ENCODE peak calls at places on chromosomes 16 and 17, in seven cellular contexts. B, O, W, H, M, V and L are unnamed samples.

GRCh38 chr17:57649731-57650484 is 95.2 kb downstream of the CCDC182 start:
- DNase-seq in B (peak), O (no peak), W (no peak), H (no peak), M (peak), V (no peak), L (no peak)

GRCh38 chr16:78196527-78196926 is 97.1 kb downstream of the WWOX start:
- DNase-seq in B (no peak), O (no peak), W (no peak), H (no peak), M (no peak), V (no peak), L (no peak)

GRCh38 chr17:72244942-72245341 is 124.1 kb downstream of the SOX9 start:
- DNase-seq in B (peak), O (no peak), W (no peak), H (no peak), M (no peak), V (no peak), L (no peak)

GRCh38 chr17:81342062-81342699 is 47.1 kb upstream of the SLC38A10 start:
- DNase-seq in B (peak), O (no peak), W (no peak), H (no peak), M (no peak), V (no peak), L (no peak)

GRCh38 chr17:38730526-38731379 is 612 bp downstream of the CISD3 start:
- DNase-seq in B (peak), O (no peak), W (peak), H (no peak), M (peak), V (peak), L (no peak)

GRCh38 chr17:31313982-31314787 is at the start of gene EVI2B:
- DNase-seq in B (peak), O (peak), W (peak), H (no peak), M (peak), V (peak), L (peak)

GRCh38 chr17:72765357-72766153 is 326.9 kb downstream of the SLC39A11 start:
- DNase-seq in B (peak), O (no peak), W (no peak), H (no peak), M (no peak), V (no peak), L (no peak)

GRCh38 chr17:32794533-32795246 is 82.2 kb downstream of the MYO1D start:
- DNase-seq in B (no peak), O (no peak), W (no peak), H (no peak), M (no peak), V (no peak), L (no peak)

GRCh38 chr16:54174201-54174600 is 112.4 kb downstream of the IRX3 start:
- DNase-seq in B (no peak), O (no peak), W (no peak), H (no peak), M (no peak), V (no peak), L (no peak)
- TF ChIP-seq CTCF in B (no peak), O (no peak), W (no peak), H (no peak), M (no peak), V (no peak), L (no peak)

DNA sequence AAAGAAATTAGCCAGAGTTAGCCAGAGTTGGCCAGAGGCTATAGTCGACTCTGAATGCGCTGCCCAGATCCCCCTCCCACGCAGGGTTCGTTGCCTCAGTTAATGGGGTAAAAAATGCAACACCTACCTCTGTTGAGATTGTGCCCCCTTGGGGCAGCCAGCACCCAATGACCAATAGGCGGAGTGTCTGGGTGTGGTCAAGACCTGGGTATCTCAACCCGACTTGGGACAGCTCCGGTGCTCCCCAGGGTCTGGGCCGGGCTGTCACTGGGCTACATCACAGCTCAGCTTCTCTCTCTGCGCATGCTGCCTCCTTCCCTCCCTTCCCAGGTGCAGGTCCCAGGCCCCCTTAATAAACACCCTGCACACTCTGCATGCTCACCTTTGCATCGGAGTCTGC is 59.6 kb upstream of the GCSH start:
- DNase-seq in B (no peak), O (no peak), W (no peak), H (no peak), M (no peak), V (no peak), L (no peak)
- TF ChIP-seq CTCF in B (no peak), O (no peak), W (no peak), H (no peak), M (no peak), V (no peak), L (no peak)

GRCh38 chr16:62870554-62870953 is 834.3 kb upstream of the CDH8 start:
- DNase-seq in B (no peak), O (no peak), W (peak), H (no peak), M (no peak), V (no peak), L (no peak)
- TF ChIP-seq CTCF in B (no peak), O (no peak), W (no peak), H (no peak), M (no peak), V (no peak), L (no peak)

GRCh38 chr16:23371368-23371767 is 69.3 kb downstream of the SCNN1B start:
- DNase-seq in B (no peak), O (no peak), W (no peak), H (no peak), M (no peak), V (no peak), L (no peak)
- TF ChIP-seq CTCF in B (no peak), O (no peak), W (peak), H (no peak), M (no peak), V (peak), L (no peak)

GRCh38 chr16:25031441-25032307 is 16.5 kb upstream of the ARHGAP17 start:
- DNase-seq in B (peak), O (peak), W (peak), H (peak), M (peak), V (peak), L (peak)
- TF ChIP-seq CTCF in B (no peak), O (no peak), W (no peak), H (no peak), M (no peak), V (no peak), L (no peak)

DNA sequence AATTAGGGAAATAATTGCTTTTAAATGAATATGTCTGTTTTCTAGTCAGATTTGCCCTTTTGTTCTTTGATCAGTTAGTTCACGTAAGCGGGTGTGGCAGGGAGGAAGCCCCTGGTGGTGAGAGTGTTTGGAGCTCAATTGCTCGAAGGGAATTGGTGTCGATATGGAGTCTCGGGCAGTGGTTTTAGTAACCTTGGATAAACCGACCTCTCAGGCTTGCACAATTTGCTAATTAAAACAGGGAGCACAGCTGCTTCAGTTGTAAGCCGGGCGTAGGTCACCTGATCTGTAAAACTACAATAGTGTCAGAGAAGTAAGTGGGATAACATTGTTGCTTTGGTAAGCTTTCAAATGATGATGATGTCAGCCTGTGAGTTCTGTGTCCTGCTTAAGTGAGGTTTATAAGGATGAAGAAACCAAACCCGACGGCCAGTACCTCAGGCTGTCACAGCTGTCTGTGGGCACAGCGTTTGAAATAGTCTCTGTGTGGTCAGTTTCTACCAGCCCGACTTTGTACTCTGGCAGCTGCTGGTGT is 2.9 kb downstream of the ZNF750 start:
- DNase-seq in B (no peak), O (no peak), W (no peak), H (no peak), M (peak), V (no peak), L (no peak)
- TF ChIP-seq CTCF in B (no peak), O (no peak), W (no peak), H (peak), M (peak), V (no peak), L (no peak)